ENCODE peak calls at places on chromosomes 12 and 14, in four cellular contexts. F is COR-L47; T is stimulated activated naive B cell treated with anti-CD40 and anti-IgM and Interleukin-4, amounts not matched to agents 10 μg/mL and 1 μg/mL and 100 μg/mL, for 72 hours; K is NCI-H1092. G is an unnamed sample.

GRCh38 chr12:21940972-21941521 is at the start of gene ABCC9:
- DNase-seq in F (no peak), T (no peak), K (no peak), G (peak; percentile 35)

GRCh38 chr12:1350934-1351240 is 243.5 kb downstream of the FBXL14 start:
- DNase-seq in F (no peak), T (no peak), K (no peak), G (no peak)

GRCh38 chr12:55780695-55781094 is 36.8 kb downstream of the SARNP start:
- DNase-seq in F (no peak), T (no peak), K (no peak), G (no peak)

GRCh38 chr12:11513288-11513687 is 117.9 kb upstream of the PRB2 start:
- DNase-seq in F (no peak), T (no peak), K (no peak), G (peak; percentile 66)

GRCh38 chr14:101466456-101467180 is 94.7 kb upstream of the DIO3 start:
- DNase-seq in F (no peak), T (no peak), K (no peak), G (no peak)

GRCh38 chr12:49974231-49974675 is 1.5 kb downstream of the AQP6 start:
- DNase-seq in F (no peak), T (no peak), K (peak; percentile 53), G (peak; percentile 88)

GRCh38 chr14:74402264-74403251 is 23.5 kb downstream of the SYNDIG1L start:
- DNase-seq in F (no peak), T (no peak), K (no peak), G (peak; percentile 47)

GRCh38 chr12:132170637-132171292 is 26.5 kb downstream of the NOC4L start:
- DNase-seq in F (no peak), T (no peak), K (no peak), G (no peak)